ENCODE peak calls at places on chromosomes 4 and X, in nine cellular contexts. M, H, T, D, Y, N, B, O and R are unnamed samples.

GRCh38 chr4:138702471-138702870 is 313.1 kb upstream of the NOCT start:
- DNase-seq in M (no peak), H (no peak), T (no peak), D (no peak), Y (no peak), N (no peak), B (no peak), O (no peak), R (no peak)

GRCh38 chr4:179415016-179415841 is 1973.0 kb upstream of the AGA start:
- DNase-seq in M (no peak), H (no peak), T (no peak), D (no peak), Y (peak), N (no peak), B (no peak), O (no peak), R (no peak)

GRCh38 chr4:184145596-184145995 is 72.1 kb downstream of the ENPP6 start:
- DNase-seq in M (no peak), H (no peak), T (no peak), D (no peak), Y (no peak), N (no peak), B (no peak), O (no peak), R (no peak)

GRCh38 chr4:123446791-123447474 is 50.3 kb downstream of the SPRY1 start:
- DNase-seq in M (no peak), H (no peak), T (no peak), D (no peak), Y (no peak), N (no peak), B (peak), O (no peak), R (no peak)

GRCh38 chr4:80446248-80446647 is 110.7 kb downstream of the CFAP299 start:
- DNase-seq in M (no peak), H (no peak), T (no peak), D (no peak), Y (no peak), N (no peak), B (no peak), O (no peak), R (no peak)

GRCh38 chr4:145951931-145952330 is 13.3 kb upstream of the ZNF827 start:
- DNase-seq in M (no peak), H (no peak), T (no peak), D (no peak), Y (no peak), N (no peak), B (no peak), O (no peak), R (no peak)

GRCh38 chrX:150062292-150063137 is 124.2 kb upstream of the EOLA2 start:
- DNase-seq in M (peak), H (no peak), T (no peak), D (no peak), Y (peak), N (no peak), B (no peak), O (peak), R (peak)

GRCh38 chr4:77715414-77716290 is 103.5 kb downstream of the CNOT6L start:
- DNase-seq in M (no peak), H (no peak), T (no peak), D (no peak), Y (no peak), N (no peak), B (no peak), O (no peak), R (no peak)

GRCh38 chr4:186724048-186724860 is 598 bp upstream of the FAT1 start:
- DNase-seq in M (peak), H (peak), T (no peak), D (peak), Y (peak), N (no peak), B (no peak), O (no peak), R (peak)

GRCh38 chr4:2886622-2887021 is 43.0 kb downstream of the ADD1 start:
- DNase-seq in M (no peak), H (peak), T (no peak), D (peak), Y (no peak), N (no peak), B (no peak), O (no peak), R (no peak)

GRCh38 chr4:40201898-40202297 is 5.1 kb downstream of the RHOH start:
- DNase-seq in M (no peak), H (no peak), T (no peak), D (no peak), Y (no peak), N (no peak), B (peak), O (no peak), R (no peak)

GRCh38 chr4:15707363-15707715 is 4.5 kb downstream of the BST1 start:
- DNase-seq in M (no peak), H (no peak), T (no peak), D (no peak), Y (no peak), N (no peak), B (no peak), O (no peak), R (no peak)

GRCh38 chrX:40174594-40175415 is 77.0 kb upstream of the BCOR start:
- DNase-seq in M (peak), H (peak), T (no peak), D (peak), Y (peak), N (no peak), B (peak), O (no peak), R (peak)

GRCh38 chr4:20284990-20285389 is 33.3 kb downstream of the SLIT2 start:
- DNase-seq in M (no peak), H (no peak), T (no peak), D (no peak), Y (peak), N (no peak), B (no peak), O (no peak), R (no peak)

GRCh38 chrX:68894513-68895338 is 65.9 kb downstream of the EFNB1 start:
- DNase-seq in M (peak), H (peak), T (no peak), D (peak), Y (peak), N (no peak), B (no peak), O (peak), R (peak)

GRCh38 chr4:127632420-127633403 is at the start of gene INTU:
- DNase-seq in M (peak), H (peak), T (peak), D (peak), Y (peak), N (peak), B (no peak), O (peak), R (peak)

GRCh38 chr4:176156656-176157055 is 38.7 kb downstream of the SPATA4 start:
- DNase-seq in M (peak), H (no peak), T (no peak), D (no peak), Y (peak), N (no peak), B (no peak), O (no peak), R (no peak)

GRCh38 chr4:123876640-123877039 is 480.0 kb downstream of the SPRY1 start:
- DNase-seq in M (no peak), H (no peak), T (no peak), D (no peak), Y (peak), N (no peak), B (no peak), O (no peak), R (no peak)

GRCh38 chr4:64539234-64539849 is 130.1 kb upstream of the TECRL start:
- DNase-seq in M (no peak), H (peak), T (peak), D (peak), Y (peak), N (no peak), B (peak), O (peak), R (peak)

GRCh38 chr4:94649381-94650128 is 108.2 kb upstream of the BMPR1B start:
- DNase-seq in M (no peak), H (no peak), T (no peak), D (no peak), Y (no peak), N (no peak), B (no peak), O (no peak), R (no peak)

GRCh38 chrX:46865281-46865680 is 28.4 kb downstream of the RP2 start:
- DNase-seq in M (no peak), H (no peak), T (no peak), D (no peak), Y (peak), N (no peak), B (no peak), O (no peak), R (peak)

GRCh38 chrX:100649550-100650356 is 5.8 kb downstream of the SRPX2 start:
- DNase-seq in M (peak), H (no peak), T (no peak), D (peak), Y (peak), N (no peak), B (no peak), O (peak), R (peak)

GRCh38 chr4:55161739-55162138 is 36.3 kb upstream of the KDR start:
- DNase-seq in M (no peak), H (no peak), T (no peak), D (no peak), Y (no peak), N (no peak), B (no peak), O (no peak), R (no peak)

GRCh38 chr4:169246957-169247396 is 23.8 kb downstream of the SH3RF1 start:
- DNase-seq in M (no peak), H (no peak), T (no peak), D (no peak), Y (no peak), N (no peak), B (no peak), O (no peak), R (no peak)

GRCh38 chr4:176818531-176818930 is 25.8 kb upstream of the VEGFC start:
- DNase-seq in M (no peak), H (no peak), T (no peak), D (no peak), Y (peak), N (no peak), B (no peak), O (no peak), R (no peak)

GRCh38 chr4:26826721-26827120 is 33.9 kb upstream of the STIM2 start:
- DNase-seq in M (no peak), H (no peak), T (no peak), D (no peak), Y (no peak), N (no peak), B (peak), O (peak), R (peak)

GRCh38 chr4:103443324-103443723 is 245.2 kb upstream of the CENPE start:
- DNase-seq in M (no peak), H (no peak), T (peak), D (no peak), Y (no peak), N (no peak), B (no peak), O (no peak), R (no peak)

GRCh38 chrX:96987228-96987627 is 103.5 kb downstream of the RPA4 start:
- DNase-seq in M (no peak), H (no peak), T (no peak), D (no peak), Y (peak), N (no peak), B (no peak), O (no peak), R (no peak)

GRCh38 chr4:182246401-182247205 is 3.4 kb downstream of the TENM3 start:
- DNase-seq in M (no peak), H (no peak), T (no peak), D (no peak), Y (peak), N (no peak), B (no peak), O (no peak), R (no peak)

DNA sequence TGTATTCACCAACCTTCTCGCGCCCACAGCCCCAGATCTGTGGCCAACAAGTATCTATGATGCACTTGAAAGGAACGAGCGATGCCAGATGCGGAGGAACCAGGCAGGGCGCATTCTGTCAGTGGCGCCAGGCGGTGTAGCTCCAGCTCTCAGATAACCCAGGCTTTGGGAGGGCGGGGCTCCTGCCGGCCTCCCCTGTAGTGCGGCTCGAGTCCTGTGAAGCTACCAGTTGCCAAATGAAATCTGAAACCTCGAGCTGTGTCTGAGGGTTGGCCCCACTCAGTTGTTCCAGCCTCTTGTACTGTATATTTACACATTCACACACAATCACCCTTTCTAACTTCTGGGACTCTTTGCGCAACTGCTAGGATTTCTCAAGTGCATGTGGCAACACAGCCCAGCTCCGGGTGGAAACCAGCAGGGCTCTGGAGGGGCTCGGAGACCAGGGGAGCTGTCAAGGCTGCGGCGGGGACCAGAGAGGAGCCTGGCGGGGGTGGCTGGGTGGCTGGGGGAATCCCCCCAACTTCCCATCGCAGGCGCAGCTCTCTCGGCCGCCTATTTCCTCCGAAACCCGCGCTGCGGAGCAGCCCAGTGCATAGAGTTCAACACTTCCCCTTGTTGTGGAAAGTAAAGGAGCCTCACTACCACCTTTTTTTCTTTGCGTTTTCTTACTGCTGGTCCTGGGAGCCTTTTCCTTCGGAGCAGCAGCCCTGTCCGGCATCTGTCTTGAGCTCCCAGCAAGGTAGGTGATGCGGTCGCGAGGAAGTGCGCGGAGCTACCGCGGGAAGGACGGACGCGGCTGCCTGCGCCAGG is at the start of gene ARHGAP24:
- DNase-seq in M (peak), H (peak), T (peak), D (peak), Y (peak), N (no peak), B (peak), O (peak), R (peak)
- TF ChIP-seq CTCF in M (no peak), H (no peak), T (no peak), D (no peak), Y (no peak), N (no peak), B (no peak), O (no peak), R (peak)

DNA sequence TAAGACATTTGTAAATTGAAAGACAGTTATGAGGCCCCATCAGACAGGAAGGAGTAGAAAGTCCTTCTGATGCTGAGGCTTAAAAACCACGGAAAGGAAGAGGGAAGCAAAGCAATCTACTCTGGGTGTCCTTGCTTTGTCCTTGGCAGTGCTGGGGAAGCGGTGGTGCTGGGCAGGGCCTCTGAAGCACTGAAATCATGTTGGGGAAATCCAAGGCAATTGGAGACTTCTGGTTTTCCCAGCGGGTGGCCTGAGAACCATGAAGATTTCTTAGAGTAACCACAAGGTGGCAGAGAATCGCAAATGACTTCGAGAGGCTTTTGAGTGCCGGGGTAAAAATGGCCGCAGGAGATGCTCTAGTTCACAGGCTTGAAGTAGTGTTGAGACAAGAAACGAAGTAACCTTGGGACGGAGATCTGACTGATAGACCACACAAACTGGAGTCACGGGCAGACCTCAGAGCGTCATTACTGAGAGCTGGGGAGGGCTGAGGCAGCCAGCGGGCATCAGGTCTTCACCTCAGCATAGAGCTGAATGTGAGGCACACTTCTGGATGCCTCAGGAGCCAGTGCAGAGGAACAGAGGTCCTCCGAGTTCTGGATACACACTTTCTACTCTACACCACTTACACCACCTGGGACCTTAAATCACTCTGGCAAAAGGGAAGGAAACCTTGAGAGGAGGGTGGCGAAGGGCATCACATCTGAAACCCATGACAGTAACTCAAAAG is 130.7 kb upstream of the GPRIN3 start:
- DNase-seq in M (no peak), H (peak), T (peak), D (no peak), Y (no peak), N (peak), B (peak), O (peak), R (peak)
- TF ChIP-seq CTCF in M (no peak), H (peak), T (peak), D (peak), Y (peak), N (peak), B (peak), O (no peak), R (peak)

GRCh38 chr4:71732066-71732465 is 51.8 kb downstream of the GC start:
- DNase-seq in M (no peak), H (no peak), T (no peak), D (no peak), Y (peak), N (no peak), B (no peak), O (no peak), R (no peak)

GRCh38 chr4:71729856-71730255 is 54.0 kb downstream of the GC start:
- DNase-seq in M (no peak), H (no peak), T (no peak), D (no peak), Y (no peak), N (no peak), B (no peak), O (no peak), R (no peak)

GRCh38 chr4:71732706-71733105 is 51.2 kb downstream of the GC start:
- DNase-seq in M (no peak), H (peak), T (no peak), D (no peak), Y (peak), N (no peak), B (peak), O (no peak), R (no peak)
- TF ChIP-seq CTCF in M (no peak), H (peak), T (peak), D (no peak), Y (peak), N (no peak), B (peak), O (peak), R (peak)

GRCh38 chr4:25810815-25811690 is 51.7 kb downstream of the SEL1L3 start:
- DNase-seq in M (no peak), H (no peak), T (no peak), D (no peak), Y (peak), N (no peak), B (no peak), O (no peak), R (no peak)

GRCh38 chr4:25805255-25805860 is 57.4 kb downstream of the SEL1L3 start:
- DNase-seq in M (no peak), H (no peak), T (no peak), D (no peak), Y (no peak), N (no peak), B (no peak), O (no peak), R (no peak)

GRCh38 chr4:25801594-25801993 is 61.2 kb downstream of the SEL1L3 start:
- DNase-seq in M (no peak), H (no peak), T (no peak), D (no peak), Y (no peak), N (no peak), B (peak), O (no peak), R (no peak)

GRCh38 chr4:25810016-25810415 is 52.8 kb downstream of the SEL1L3 start:
- DNase-seq in M (no peak), H (no peak), T (no peak), D (no peak), Y (no peak), N (no peak), B (no peak), O (no peak), R (no peak)

DNA sequence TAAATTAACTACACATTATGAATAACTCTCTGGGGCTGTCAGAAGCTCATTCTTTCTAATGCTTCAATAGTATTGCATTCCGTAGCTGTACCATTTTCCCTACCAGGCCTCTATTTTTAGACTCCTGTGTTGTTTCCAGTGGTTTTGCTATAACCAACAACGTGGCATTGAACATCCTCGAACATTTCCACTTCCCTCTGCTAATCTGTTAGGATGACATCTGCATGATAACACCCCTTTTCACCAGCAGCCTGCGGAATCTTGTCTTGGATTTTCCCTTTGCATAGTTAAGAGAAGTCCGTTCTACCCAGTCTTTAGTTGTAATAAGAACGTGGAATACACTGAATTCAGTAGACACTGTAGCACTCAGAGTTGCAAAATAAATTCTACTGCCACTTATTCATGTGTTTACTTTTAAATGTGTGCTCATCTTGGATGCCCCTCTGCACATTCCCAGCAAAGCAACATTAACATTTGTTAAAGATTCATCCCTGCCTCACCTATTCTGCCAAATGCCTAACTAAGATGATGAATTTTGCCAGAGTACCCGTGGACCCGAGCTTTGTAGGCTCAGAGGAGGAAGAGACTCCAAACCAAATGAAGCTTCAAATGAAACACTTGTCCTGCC is 55.6 kb downstream of the SEL1L3 start:
- DNase-seq in M (no peak), H (no peak), T (no peak), D (no peak), Y (no peak), N (no peak), B (no peak), O (no peak), R (no peak)
- TF ChIP-seq CTCF in M (no peak), H (no peak), T (no peak), D (no peak), Y (no peak), N (no peak), B (no peak), O (no peak), R (no peak)

GRCh38 chr4:6071191-6071958 is 53.1 kb upstream of the C4orf50 start:
- DNase-seq in M (no peak), H (no peak), T (no peak), D (no peak), Y (no peak), N (no peak), B (no peak), O (no peak), R (no peak)

GRCh38 chr4:6074723-6075122 is 56.5 kb upstream of the C4orf50 start:
- DNase-seq in M (no peak), H (no peak), T (no peak), D (no peak), Y (no peak), N (no peak), B (no peak), O (no peak), R (no peak)

GRCh38 chr4:6079965-6080364 is 61.7 kb upstream of the C4orf50 start:
- DNase-seq in M (no peak), H (no peak), T (no peak), D (no peak), Y (no peak), N (no peak), B (no peak), O (no peak), R (no peak)

GRCh38 chr4:6071959-6072720 is 53.9 kb upstream of the C4orf50 start:
- DNase-seq in M (no peak), H (peak), T (no peak), D (no peak), Y (no peak), N (no peak), B (no peak), O (no peak), R (peak)

GRCh38 chr4:6076391-6076790 is 58.2 kb upstream of the C4orf50 start:
- DNase-seq in M (no peak), H (peak), T (no peak), D (no peak), Y (no peak), N (no peak), B (no peak), O (no peak), R (no peak)
- TF ChIP-seq CTCF in M (no peak), H (no peak), T (peak), D (no peak), Y (no peak), N (no peak), B (peak), O (no peak), R (no peak)

GRCh38 chrX:131704136-131704695 is 160.3 kb downstream of the OR13H1 start:
- DNase-seq in M (peak), H (peak), T (no peak), D (no peak), Y (peak), N (no peak), B (no peak), O (no peak), R (no peak)
- TF ChIP-seq CTCF in M (peak), H (peak), T (no peak), D (no peak), Y (no peak), N (no peak), B (no peak), O (peak), R (peak)